ENCODE peak calls at places on chromosome 16, in eight cellular contexts. Z, L, N, S, Q, W, H and O are unnamed samples. For H3K4me1, the result is how much of the 10 kb centered on the place peaks cover.

GRCh38 chr16:4415538-4416199 is 727 bp downstream of the CORO7 start:
- DNase-seq in Z (peak), L (peak), N (peak), S (peak), Q (no peak), W (peak), H (peak), O (peak)

GRCh38 chr16:72744064-72744793 is 303.7 kb downstream of the ZFHX3 start:
- DNase-seq in Z (no peak), L (no peak), N (no peak), S (no peak), Q (no peak), W (no peak), H (no peak), O (no peak)

GRCh38 chr16:15907863-15908478 is 19.6 kb upstream of the CEP20 start:
- DNase-seq in Z (peak), L (no peak), N (peak), S (peak), Q (peak), W (peak), H (peak), O (peak)

GRCh38 chr16:87834015-87834667 is 35.2 kb downstream of the SLC7A5 start:
- DNase-seq in Z (no peak), L (peak), N (no peak), S (no peak), Q (no peak), W (no peak), H (no peak), O (no peak)

GRCh38 chr16:57603110-57604024 is 25.1 kb upstream of the ADGRG1 start:
- DNase-seq in Z (no peak), L (no peak), N (no peak), S (no peak), Q (no peak), W (no peak), H (no peak), O (no peak)

GRCh38 chr16:3971261-3971660 is 90.7 kb upstream of the CREBBP start:
- DNase-seq in Z (no peak), L (no peak), N (no peak), S (no peak), Q (peak), W (no peak), H (no peak), O (no peak)

GRCh38 chr16:85098565-85098964 is 13.7 kb downstream of the CIBAR2 start:
- DNase-seq in Z (no peak), L (no peak), N (no peak), S (no peak), Q (no peak), W (no peak), H (no peak), O (no peak)

GRCh38 chr16:66175058-66175457 is 191.4 kb upstream of the CDH5 start:
- DNase-seq in Z (no peak), L (no peak), N (no peak), S (no peak), Q (no peak), W (no peak), H (no peak), O (no peak)

GRCh38 chr16:84410361-84411138 is 42.2 kb downstream of the ATP2C2 start:
- DNase-seq in Z (no peak), L (no peak), N (no peak), S (no peak), Q (no peak), W (no peak), H (no peak), O (no peak)

GRCh38 chr16:74298104-74298503 is 1.5 kb downstream of the PSMD7 start:
- DNase-seq in Z (no peak), L (no peak), N (no peak), S (no peak), Q (peak), W (no peak), H (no peak), O (no peak)

GRCh38 chr16:67229906-67230808 is 3.2 kb downstream of the TMEM208 start:
- DNase-seq in Z (no peak), L (peak), N (no peak), S (no peak), Q (no peak), W (no peak), H (no peak), O (no peak)

GRCh38 chr16:12459993-12460392 is 343.7 kb downstream of the CPPED1 start:
- DNase-seq in Z (no peak), L (no peak), N (no peak), S (no peak), Q (no peak), W (no peak), H (no peak), O (no peak)

GRCh38 chr16:26993988-26994387 is 72.7 kb upstream of the C16orf82 start:
- DNase-seq in Z (no peak), L (no peak), N (no peak), S (no peak), Q (no peak), W (no peak), H (no peak), O (no peak)

GRCh38 chr16:4496305-4496704 is 20.1 kb downstream of the HMOX2 start:
- DNase-seq in Z (no peak), L (no peak), N (no peak), S (no peak), Q (peak), W (no peak), H (no peak), O (no peak)

GRCh38 chr16:57775661-57776469 is 26.4 kb downstream of the KIFC3 start:
- DNase-seq in Z (no peak), L (no peak), N (peak), S (peak), Q (no peak), W (peak), H (peak), O (peak)

GRCh38 chr16:31107465-31107867 is 720 bp upstream of the BCKDK start:
- DNase-seq in Z (no peak), L (no peak), N (no peak), S (no peak), Q (no peak), W (no peak), H (no peak), O (no peak)

GRCh38 chr16:38941-39892 is 14.2 kb downstream of the POLR3K start:
- DNase-seq in Z (no peak), L (peak), N (peak), S (no peak), Q (peak), W (no peak), H (no peak), O (peak)

GRCh38 chr16:84735846-84736586 is 36.2 kb downstream of the USP10 start:
- DNase-seq in Z (no peak), L (peak), N (peak), S (no peak), Q (peak), W (no peak), H (no peak), O (peak)

GRCh38 chr16:66899945-66900688 is 18.6 kb downstream of the CDH16 start:
- DNase-seq in Z (peak), L (peak), N (peak), S (peak), Q (peak), W (peak), H (peak), O (peak)

GRCh38 chr16:35391328-35391727 is 1931.9 kb downstream of the TP53TG3F start:
- DNase-seq in Z (no peak), L (no peak), N (no peak), S (peak), Q (peak), W (no peak), H (peak), O (no peak)

GRCh38 chr16:49366669-49367068 is 6.9 kb upstream of the C16orf78 start:
- DNase-seq in Z (no peak), L (no peak), N (no peak), S (no peak), Q (no peak), W (no peak), H (no peak), O (no peak)

GRCh38 chr16:17029602-17030350 is 441.0 kb downstream of the XYLT1 start:
- DNase-seq in Z (no peak), L (no peak), N (no peak), S (no peak), Q (no peak), W (no peak), H (no peak), O (no peak)

GRCh38 chr16:57938936-57939871 is 31.7 kb downstream of the CNGB1 start:
- DNase-seq in Z (peak), L (peak), N (peak), S (no peak), Q (no peak), W (no peak), H (no peak), O (no peak)

GRCh38 chr16:68242926-68243858 is 2.0 kb upstream of the PLA2G15 start:
- DNase-seq in Z (no peak), L (no peak), N (no peak), S (no peak), Q (no peak), W (no peak), H (no peak), O (no peak)

GRCh38 chr16:19137201-19137601 is 23.4 kb downstream of the ITPRIPL2 start:
- DNase-seq in Z (no peak), L (no peak), N (no peak), S (no peak), Q (peak), W (no peak), H (no peak), O (no peak)

GRCh38 chr16:86096850-86097249 is 197.9 kb downstream of the IRF8 start:
- DNase-seq in Z (no peak), L (no peak), N (no peak), S (no peak), Q (no peak), W (no peak), H (no peak), O (no peak)

GRCh38 chr16:81366316-81366932 is 51.7 kb downstream of the GAN start:
- DNase-seq in Z (peak), L (no peak), N (no peak), S (peak), Q (no peak), W (peak), H (peak), O (no peak)

GRCh38 chr16:22300427-22301071 is 3.3 kb downstream of the POLR3E start:
- DNase-seq in Z (peak), L (no peak), N (peak), S (peak), Q (no peak), W (peak), H (peak), O (peak)

GRCh38 chr16:397736-398332 is 835 bp downstream of the NME4 start:
- DNase-seq in Z (peak), L (no peak), N (peak), S (peak), Q (no peak), W (peak), H (peak), O (peak)

GRCh38 chr16:53100131-53100748 is 45.4 kb downstream of the CHD9 start:
- DNase-seq in Z (no peak), L (no peak), N (no peak), S (no peak), Q (no peak), W (no peak), H (no peak), O (no peak)
- H3K4me3 ChIP-seq in Z (peak), L (peak), N (peak), S (peak), Q (peak), W (peak), H (peak), O (peak)

DNA sequence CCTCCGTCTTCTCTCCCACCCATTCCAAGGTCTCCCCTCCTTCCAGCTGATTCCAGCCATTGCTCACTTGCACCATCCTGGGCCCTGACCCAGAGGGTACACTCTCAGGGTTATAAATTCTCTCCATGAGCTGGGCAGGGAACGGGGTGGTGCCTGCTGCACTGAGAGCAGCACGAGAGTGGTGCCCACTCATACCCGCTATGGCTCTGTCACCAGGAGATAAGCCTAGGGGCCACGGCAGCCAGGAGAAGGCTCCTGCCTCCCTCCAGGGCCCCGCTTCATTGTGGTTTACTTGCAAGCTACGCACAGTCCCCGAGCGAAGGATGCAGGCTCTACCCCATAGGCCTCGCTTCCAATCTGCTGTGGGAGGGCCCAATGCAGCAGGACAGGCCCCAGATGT is 48.6 kb downstream of the VAC14 start:
- DNase-seq in Z (no peak), L (no peak), N (no peak), S (no peak), Q (no peak), W (no peak), H (no peak), O (no peak)
- H3K4me1 ChIP-seq in Z (half or more), L (under half), N (under half), S (under half), Q (under half), W (under half), H (under half), O (under half)

DNA sequence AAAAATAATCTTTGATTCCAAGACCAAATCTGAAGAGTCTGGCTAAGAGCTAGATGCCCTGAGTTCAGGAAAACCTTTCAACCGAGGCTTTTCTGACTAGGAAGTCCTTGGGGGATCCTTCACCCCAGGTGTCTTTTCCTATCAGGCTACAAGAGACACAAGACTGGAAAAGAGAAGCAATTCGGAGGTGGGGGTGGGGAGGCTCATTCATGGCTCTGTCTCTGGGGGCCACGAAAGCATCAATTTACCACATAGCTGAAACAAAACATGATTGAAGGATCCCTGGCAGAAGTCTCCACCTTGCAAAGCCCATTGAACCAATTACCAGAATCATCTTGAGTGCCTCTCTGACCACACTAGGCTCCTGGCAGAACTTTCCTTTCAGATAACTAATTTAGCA is 239.8 kb upstream of the SALL1 start:
- DNase-seq in Z (no peak), L (no peak), N (no peak), S (peak), Q (no peak), W (no peak), H (peak), O (no peak)
- H3K4me3 ChIP-seq in Z (no peak), L (no peak), N (no peak), S (no peak), Q (no peak), W (no peak), H (no peak), O (no peak)

GRCh38 chr16:9094008-9094846 is 2.8 kb downstream of the HAPSTR1 start:
- DNase-seq in Z (no peak), L (no peak), N (no peak), S (no peak), Q (no peak), W (no peak), H (no peak), O (no peak)
- H3K4me1 ChIP-seq in Z (half or more), L (under half), N (under half), S (under half), Q (half or more), W (under half), H (under half), O (half or more)

GRCh38 chr16:29876186-29876577 is 13.2 kb upstream of the CDIPT start:
- DNase-seq in Z (no peak), L (no peak), N (no peak), S (peak), Q (no peak), W (no peak), H (peak), O (no peak)
- H3K4me3 ChIP-seq in Z (peak), L (no peak), N (peak), S (peak), Q (no peak), W (no peak), H (peak), O (peak)

GRCh38 chr16:89921699-89922476 is 1.3 kb upstream of the TUBB3 start:
- DNase-seq in Z (peak), L (peak), N (peak), S (peak), Q (peak), W (peak), H (peak), O (peak)
- H3K4me1 ChIP-seq in Z (half or more), L (under half), N (under half), S (under half), Q (under half), W (under half), H (under half), O (under half)

GRCh38 chr16:1706386-1707192 is 594 bp downstream of the MAPK8IP3 start:
- DNase-seq in Z (no peak), L (no peak), N (peak), S (peak), Q (no peak), W (peak), H (peak), O (no peak)

GRCh38 chr16:1709356-1709755 is 3.4 kb downstream of the MAPK8IP3 start:
- DNase-seq in Z (no peak), L (no peak), N (no peak), S (no peak), Q (no peak), W (no peak), H (no peak), O (no peak)

GRCh38 chr16:1707193-1707790 is 1.3 kb downstream of the MAPK8IP3 start:
- DNase-seq in Z (no peak), L (no peak), N (no peak), S (peak), Q (no peak), W (peak), H (peak), O (no peak)

GRCh38 chr16:1708768-1709180 is 2.8 kb downstream of the MAPK8IP3 start:
- DNase-seq in Z (no peak), L (no peak), N (no peak), S (no peak), Q (no peak), W (peak), H (no peak), O (no peak)

DNA sequence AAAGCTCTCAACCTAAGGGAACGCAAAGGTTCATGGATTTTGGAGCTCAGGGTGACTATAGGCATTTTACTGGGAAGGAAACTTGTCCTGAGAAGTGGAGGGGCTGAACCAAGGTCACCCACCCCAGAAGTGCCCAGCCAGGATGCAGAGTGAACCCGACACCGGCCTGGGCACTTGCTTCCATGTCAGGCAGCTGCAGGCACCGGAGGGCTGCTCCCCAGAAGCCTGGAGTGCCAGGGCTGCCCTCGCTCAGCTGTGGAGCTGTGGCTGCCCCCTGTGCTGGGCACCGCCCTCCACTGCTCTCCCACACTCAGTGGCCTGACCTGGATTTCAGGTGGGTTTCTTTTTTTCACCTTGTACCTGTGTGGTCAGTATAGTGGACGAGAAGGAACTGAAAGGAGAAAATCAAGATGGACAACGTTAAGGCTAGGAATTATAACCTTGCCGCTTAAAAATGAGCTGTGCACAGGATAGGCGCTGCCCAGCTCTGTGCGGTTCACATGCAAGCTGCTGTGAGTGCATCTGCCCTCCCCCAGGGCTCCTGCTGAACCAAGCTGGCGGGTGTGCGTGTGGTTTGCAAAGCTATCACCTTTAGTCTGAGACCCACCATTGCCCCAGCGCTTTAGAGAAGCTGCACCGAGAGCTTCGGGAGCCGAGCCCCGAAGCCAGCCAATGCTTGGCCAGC is 2.2 kb downstream of the MAPK8IP3 start:
- DNase-seq in Z (no peak), L (no peak), N (no peak), S (no peak), Q (no peak), W (peak), H (no peak), O (no peak)
- H3K4me3 ChIP-seq in Z (no peak), L (peak), N (no peak), S (no peak), Q (peak), W (no peak), H (no peak), O (no peak)

DNA sequence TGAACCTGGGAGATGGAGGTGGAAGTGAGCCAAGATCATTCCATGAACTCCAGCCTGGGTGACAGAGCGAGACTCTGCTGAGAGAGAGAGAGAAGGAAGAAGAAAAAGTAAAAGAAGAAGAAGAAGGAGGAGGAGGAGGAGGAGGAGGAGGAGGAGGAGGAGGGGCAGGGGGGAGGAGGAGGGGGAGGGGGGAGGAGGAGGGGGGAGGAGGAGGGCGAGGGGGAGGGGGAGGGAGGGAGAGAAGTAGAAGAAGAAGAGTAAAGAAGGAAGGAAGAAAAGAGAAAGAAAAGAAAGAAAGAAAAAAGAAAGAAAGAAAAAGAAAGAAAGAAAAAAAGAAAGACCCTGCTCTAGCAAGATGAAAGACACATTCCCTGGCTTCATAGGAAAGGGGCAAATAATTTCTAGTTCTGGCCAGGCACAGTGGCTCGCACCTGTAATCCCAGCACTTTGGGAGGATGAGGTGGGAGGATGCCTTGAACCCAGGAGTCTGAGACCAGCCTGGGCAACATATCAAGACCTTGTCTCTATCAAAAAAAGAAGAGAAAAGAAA is 23.6 kb downstream of the SOCS1 start:
- DNase-seq in Z (no peak), L (no peak), N (no peak), S (no peak), Q (no peak), W (no peak), H (no peak), O (no peak)
- H3K4me1 ChIP-seq in Z (under half), L (under half), N (under half), S (under half), Q (under half), W (under half), H (under half), O (under half)